ENCODE peak calls at places on chromosomes 3 and 15, in five cellular contexts. W, N, R, P and V are unnamed samples.

GRCh38 chr3:123064506-123064905 is 2.3 kb upstream of the PDIA5 start:
- DNase-seq in R (no peak), W (no peak), N (no peak), P (peak), V (no peak)

GRCh38 chr3:111764645-111765091 is 94.4 kb upstream of the PHLDB2 start:
- DNase-seq in W (no peak), N (no peak), P (no peak), R (peak), V (no peak)

GRCh38 chr15:88881781-88882180 is 13.6 kb downstream of the HAPLN3 start:
- DNase-seq in N (no peak), P (no peak), R (peak), W (no peak), V (no peak)

GRCh38 chr3:149186726-149187125 is 34.9 kb downstream of the CP start:
- DNase-seq in N (no peak), W (no peak), R (no peak), P (no peak), V (no peak)

GRCh38 chr15:78177447-78177873 is 28.3 kb downstream of the IDH3A start:
- DNase-seq in R (peak), W (no peak), N (peak), P (peak), V (no peak)

GRCh38 chr15:25797511-25798206 is 65.5 kb downstream of the ATP10A start:
- DNase-seq in P (no peak), W (no peak), R (peak), N (no peak), V (no peak)

GRCh38 chr15:27672537-27672936 is 426.6 kb downstream of the OCA2 start:
- DNase-seq in W (no peak), R (no peak), P (no peak), N (no peak), V (no peak)

GRCh38 chr15:62054979-62055378 is 5.3 kb downstream of the VPS13C start:
- DNase-seq in N (no peak), W (no peak), R (no peak), P (no peak), V (no peak)

GRCh38 chr3:117510396-117510795 is 800.8 kb downstream of the TUSC7 start:
- DNase-seq in W (peak), P (no peak), R (peak), N (no peak), V (no peak)

GRCh38 chr15:56984681-56985515 is 66.5 kb downstream of the TCF12 start:
- DNase-seq in P (no peak), R (peak), W (peak), N (no peak), V (no peak)

GRCh38 chr3:126480864-126481263 is 5.2 kb upstream of the ZXDC start:
- DNase-seq in W (no peak), P (no peak), N (no peak), R (no peak), V (no peak)

GRCh38 chr15:66798426-66799061 is 96.5 kb downstream of the SMAD6 start:
- DNase-seq in W (peak), R (no peak), P (peak), N (no peak), V (no peak)

GRCh38 chr3:42117175-42118008 is 26.2 kb downstream of the TRAK1 start:
- DNase-seq in R (peak), P (peak), W (peak), N (no peak), V (no peak)

GRCh38 chr15:56598991-56599390 is 134.1 kb upstream of the MNS1 start:
- DNase-seq in P (no peak), N (no peak), R (peak), W (no peak), V (no peak)

GRCh38 chr3:48236531-48236930 is 4.4 kb upstream of the ZNF589 start:
- DNase-seq in P (no peak), N (no peak), W (no peak), R (no peak), V (no peak)

DNA sequence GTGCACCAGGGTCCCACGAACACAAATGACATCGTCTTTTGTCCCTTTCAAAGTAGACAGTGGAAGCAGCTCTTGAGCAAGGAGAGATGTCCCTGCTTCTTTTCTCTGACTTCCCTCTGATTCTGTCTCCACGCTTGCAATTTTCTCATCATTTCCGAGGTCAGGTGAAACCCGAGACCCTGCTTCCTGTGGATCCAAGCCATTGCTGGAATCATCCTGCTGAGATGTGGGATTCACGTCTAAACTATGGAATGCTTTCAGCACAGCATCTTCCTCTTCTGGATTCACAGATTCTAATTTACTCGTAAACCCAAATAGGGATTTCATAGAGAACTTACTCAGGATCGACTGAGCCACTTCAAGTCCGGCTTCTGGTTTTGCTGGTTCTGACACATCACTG is 127.1 kb downstream of the FMN1 start:
- DNase-seq in P (peak), N (no peak), R (peak), W (peak), V (no peak)
- H3K4me3 ChIP-seq in P (no peak), N (no peak), R (no peak), W (peak), V (no peak)

DNA sequence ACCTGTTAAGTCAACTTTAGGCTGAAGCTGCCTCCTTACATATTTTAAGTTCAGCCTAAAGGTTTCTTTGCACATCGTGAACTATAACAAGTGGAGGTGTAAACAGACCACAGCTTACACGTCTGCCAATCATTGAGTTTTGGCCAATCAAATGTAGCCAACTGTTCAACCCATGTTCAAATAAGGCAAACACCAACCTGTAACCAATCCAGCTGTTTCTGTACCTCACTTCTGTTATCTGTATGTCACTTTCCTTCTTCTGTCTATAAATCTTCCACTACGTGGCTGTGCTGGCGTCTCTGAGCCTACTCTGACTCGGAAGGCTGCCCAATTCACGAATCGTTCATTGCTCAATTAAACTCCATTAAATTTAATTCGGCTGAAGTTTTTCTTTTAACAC is 356.0 kb downstream of the TBC1D5 start:
- DNase-seq in R (no peak), N (no peak), P (no peak), W (no peak), V (no peak)
- TF ChIP-seq CTCF in R (no peak), N (no peak), P (no peak), W (no peak), V (no peak)

DNA sequence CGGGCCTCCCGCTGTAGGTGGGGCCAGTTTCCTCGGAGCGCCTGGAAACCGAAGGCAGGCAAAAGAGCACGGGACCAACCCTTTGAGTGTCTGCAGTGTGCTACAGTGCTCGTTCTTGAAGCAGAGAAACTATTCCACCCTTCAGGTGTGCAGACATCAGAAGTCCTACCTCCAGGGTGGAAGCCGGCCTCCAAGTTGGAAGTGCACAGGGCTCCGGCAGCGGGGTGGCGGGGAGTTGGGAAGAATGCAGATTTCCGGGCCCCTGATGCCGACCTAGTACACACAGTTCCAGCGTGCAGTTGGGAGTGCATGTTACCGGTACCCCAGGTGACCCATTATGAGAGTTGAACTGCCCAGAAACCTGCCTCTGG is 3.0 kb downstream of the KLF13 start:
- DNase-seq in P (no peak), W (no peak), N (no peak), R (no peak), V (no peak)
- H3K4me3 ChIP-seq in P (peak), W (peak), N (peak), R (no peak), V (peak)

GRCh38 chr3:1275495-1275894 is 182.7 kb downstream of the CNTN6 start:
- DNase-seq in W (no peak), N (peak), R (peak), P (peak), V (no peak)
- TF ChIP-seq CTCF in W (no peak), N (peak), R (peak), P (peak), V (peak)

GRCh38 chr3:135155791-135156190 is 360.7 kb downstream of the EPHB1 start:
- DNase-seq in P (no peak), R (no peak), W (no peak), N (no peak), V (no peak)
- H3K4me3 ChIP-seq in P (no peak), R (no peak), W (no peak), N (no peak), V (no peak)

GRCh38 chr3:65412591-65412990 is 626.1 kb downstream of the MAGI1 start:
- DNase-seq in W (no peak), P (peak), R (no peak), N (no peak), V (no peak)
- TF ChIP-seq CTCF in W (no peak), P (peak), R (no peak), N (no peak), V (no peak)

DNA sequence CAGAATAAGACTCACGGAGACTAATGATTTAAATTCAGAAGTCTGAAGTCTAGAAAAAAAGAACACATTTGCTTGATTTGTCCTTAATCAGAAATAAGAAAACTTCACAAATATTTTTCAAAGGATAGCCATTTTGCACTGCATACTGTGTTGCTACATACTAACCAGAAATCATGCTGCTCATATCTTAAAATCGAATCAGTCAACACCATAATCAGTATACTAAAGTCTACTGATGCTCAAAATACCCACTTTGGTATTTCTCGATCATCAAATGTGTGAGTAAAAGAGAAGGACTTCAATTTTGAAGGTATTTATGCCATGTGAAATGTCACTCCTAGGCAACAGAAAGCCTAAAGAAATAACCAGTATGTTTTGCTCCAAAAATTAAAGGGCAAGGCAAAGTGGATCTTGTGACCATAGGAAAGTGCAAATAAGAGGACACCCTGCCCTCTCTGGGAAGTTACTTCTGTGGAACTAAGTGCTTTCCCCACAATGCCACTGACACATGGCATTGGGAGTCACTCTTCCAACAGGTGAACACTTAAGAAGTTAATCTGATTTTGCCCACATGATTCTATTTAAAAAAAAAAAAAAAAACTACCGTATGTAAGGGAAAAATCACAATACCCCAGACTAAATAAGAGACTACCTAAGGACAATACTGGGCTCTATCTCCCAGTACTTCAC is 2.7 kb downstream of the LRIG1 start:
- DNase-seq in N (no peak), P (no peak), R (no peak), W (no peak), V (no peak)
- H3K4me3 ChIP-seq in N (no peak), P (peak), R (no peak), W (no peak), V (no peak)

GRCh38 chr3:158540066-158540465 is 30.9 kb upstream of the MLF1 start:
- DNase-seq in W (no peak), P (no peak), R (no peak), N (no peak), V (no peak)

GRCh38 chr3:158539414-158540014 is 31.5 kb upstream of the MLF1 start:
- DNase-seq in W (peak), P (peak), N (peak), R (peak), V (peak)
- TF ChIP-seq CTCF in W (peak), P (peak), N (peak), R (peak), V (peak)

DNA sequence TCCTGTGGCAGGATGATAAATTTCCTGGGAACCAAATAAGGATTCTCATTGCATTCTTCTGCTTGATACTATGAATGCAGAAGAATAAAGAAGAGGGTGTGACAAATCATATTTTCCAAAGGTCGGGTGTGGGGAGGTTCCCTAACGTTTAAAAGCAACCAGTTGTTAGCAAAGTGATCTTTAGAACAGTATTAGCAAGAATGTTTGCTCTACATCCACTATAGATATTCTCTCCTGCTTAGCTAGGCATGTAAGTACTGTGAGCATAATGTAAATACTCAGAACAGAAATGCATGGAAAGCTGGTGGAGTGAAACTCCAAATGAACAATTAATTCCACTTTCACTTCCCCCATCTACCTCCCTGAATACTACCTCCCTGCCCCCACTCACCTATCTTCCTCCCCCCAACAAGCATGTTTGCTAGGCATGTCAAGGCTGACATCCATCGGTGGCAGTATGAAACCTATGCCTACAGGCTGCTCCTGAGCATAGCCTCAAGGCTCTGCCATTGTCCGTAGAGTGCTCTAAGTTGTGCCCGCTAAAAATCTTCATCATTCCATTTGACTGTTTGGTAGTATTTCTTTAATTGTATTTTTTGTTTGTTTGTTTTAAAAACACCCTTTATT is 329.7 kb downstream of the TIGIT start:
- DNase-seq in W (no peak), R (no peak), P (no peak), N (peak), V (no peak)
- H3K4me3 ChIP-seq in W (peak), R (peak), P (no peak), N (no peak), V (no peak)